ENCODE peak calls at places on chromosomes 12 and 14, in ten cellular contexts. Z is colonic mucosa, U is uterus, P is retinal pigment epithelial cell, N is Peyer's patch, S is lung, G is fibroblast of villous mesenchyme, F is pancreas, W is lower leg skin, T is brain microvascular endothelial cell. X is an unnamed sample.

GRCh38 chr14:84482256-84483071 is 1047.5 kb upstream of the FLRT2 start:
- DNase-seq in F (no peak), U (no peak), G (peak; percentile 39), P (peak; percentile 81), N (no peak), W (no peak), S (no peak), Z (no peak), T (peak; percentile 23), X (peak; percentile 84)

GRCh38 chr14:103404032-103404918 is 19.1 kb downstream of the MARK3 start:
- DNase-seq in G (peak; percentile 75), U (no peak), P (no peak), N (no peak), W (no peak), Z (no peak), S (peak; percentile 32), T (no peak), F (no peak), X (peak; percentile 69)

GRCh38 chr12:14567311-14568195 is at the start of gene PLBD1:
- DNase-seq in T (no peak), N (peak; percentile 19), P (no peak), W (peak; percentile 41), S (peak; percentile 82), Z (peak; percentile 72), U (peak; percentile 28), F (peak; percentile 90), G (peak; percentile 54), X (peak; percentile 19)

GRCh38 chr12:73383584-73384229 is 1111.5 kb downstream of the TRHDE start:
- DNase-seq in G (no peak), N (no peak), P (no peak), F (no peak), T (no peak), Z (no peak), W (no peak), U (no peak), S (no peak), X (no peak)

GRCh38 chr12:70045036-70045435 is 198.2 kb upstream of the CNOT2 start:
- DNase-seq in N (no peak), W (no peak), F (no peak), Z (peak; percentile 38), G (peak; percentile 1), P (peak; percentile 0), S (no peak), U (no peak), T (peak; percentile 27), X (peak; percentile 55)

GRCh38 chr14:20998674-20999366 is at the start of gene SLC39A2:
- DNase-seq in U (no peak), Z (peak; percentile 92), T (peak; percentile 72), S (peak; percentile 44), P (no peak), G (peak; percentile 71), W (peak; percentile 86), F (no peak), N (no peak), X (peak; percentile 92)

GRCh38 chr14:87869619-87870583 is 123.1 kb downstream of the GALC start:
- DNase-seq in T (no peak), Z (no peak), W (no peak), P (no peak), G (peak; percentile 52), F (no peak), S (no peak), U (peak; percentile 29), N (no peak), X (peak; percentile 14)

GRCh38 chr12:96828169-96828789 is 78.8 kb upstream of the NEDD1 start:
- DNase-seq in Z (no peak), T (no peak), G (no peak), U (no peak), W (no peak), F (no peak), P (no peak), S (no peak), N (no peak), X (no peak)

DNA sequence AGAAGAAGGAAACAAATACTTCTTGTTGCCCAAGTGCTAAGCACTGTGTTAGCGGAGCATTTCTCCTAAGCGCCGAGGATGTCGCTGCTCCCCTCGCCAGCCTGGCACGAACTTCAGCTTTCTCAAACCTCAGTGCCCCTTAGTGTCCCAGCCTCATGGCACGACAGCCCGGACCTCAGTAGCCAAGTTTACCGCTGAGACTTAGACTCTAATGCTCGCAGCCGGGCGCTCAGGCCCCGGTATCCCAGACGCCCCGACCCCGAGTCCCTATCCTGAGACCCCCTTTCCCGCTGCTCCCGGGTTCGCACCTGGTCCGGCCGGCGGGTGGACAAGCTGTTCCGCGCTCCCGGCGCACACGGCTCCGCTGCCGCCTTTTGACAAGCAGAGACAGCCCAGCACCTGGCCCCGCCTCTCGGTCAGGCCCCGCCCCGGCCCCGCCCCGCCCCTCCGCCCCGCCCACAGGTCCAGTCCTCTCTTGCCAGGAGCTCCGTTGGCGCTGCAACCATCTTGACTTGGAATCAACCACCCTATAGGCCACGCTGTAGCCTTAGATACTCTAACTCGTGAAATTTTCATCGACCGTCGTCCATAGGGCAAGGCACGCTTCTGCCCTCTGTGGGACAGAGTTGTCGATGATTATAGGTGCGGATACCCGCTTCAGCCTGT is at the start of gene VDR:
- DNase-seq in S (peak; percentile 78), W (peak; percentile 76), P (no peak), T (peak; percentile 61), G (peak; percentile 71), N (peak; percentile 72), U (peak; percentile 71), Z (peak; percentile 92), F (peak; percentile 89), X (peak; percentile 55)
- TF ChIP-seq CTCF in S (no peak), W (no peak), P (no peak), T (peak; percentile 44), G (peak; percentile 34), N (no peak), U (no peak), Z (no peak), F (no peak), X (peak; percentile 46)

DNA sequence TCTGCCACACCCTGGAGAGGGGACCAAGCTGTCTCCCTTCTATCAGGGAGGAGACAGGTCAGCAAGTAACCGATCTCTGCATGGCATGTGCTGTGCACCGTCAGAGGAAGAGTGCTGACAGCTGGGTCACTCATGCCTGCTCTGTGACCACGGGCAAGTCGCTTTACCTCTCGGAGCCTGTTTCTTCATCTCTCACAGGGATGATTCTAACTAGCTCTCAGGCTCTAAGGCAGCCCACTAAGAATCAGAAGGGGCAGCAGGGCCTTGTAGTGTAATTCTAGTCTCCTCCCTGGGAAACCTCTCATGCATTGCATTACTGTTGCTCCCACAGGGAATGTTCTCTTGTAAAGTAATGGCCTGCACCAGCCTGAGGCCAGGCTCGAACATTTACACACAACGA is 11.9 kb downstream of the CD9 start:
- DNase-seq in G (no peak), T (no peak), P (no peak), U (no peak), Z (no peak), N (no peak), S (no peak), W (no peak), F (no peak), X (no peak)
- H3K4me3 ChIP-seq in G (no peak overlapping the region), T (no peak overlapping the region), P (no peak overlapping the region), U (no peak overlapping the region), Z (no peak overlapping the region), N (no peak overlapping the region), S (no peak overlapping the region), W (no peak overlapping the region), F (no peak overlapping the region), X (no peak overlapping the region)

GRCh38 chr12:124751654-124752355 is 111.9 kb downstream of the SCARB1 start:
- DNase-seq in T (no peak), N (no peak), P (no peak), Z (no peak), S (no peak), W (no peak), G (no peak), F (no peak), U (no peak), X (no peak)

GRCh38 chr12:124750149-124750656 is 113.5 kb downstream of the SCARB1 start:
- DNase-seq in S (no peak), F (no peak), N (no peak), P (no peak), W (no peak), U (no peak), Z (no peak), G (no peak), T (no peak), X (no peak)

GRCh38 chr12:124752437-124753229 is 111.0 kb downstream of the SCARB1 start:
- DNase-seq in T (no peak), G (no peak), U (no peak), N (no peak), F (no peak), P (no peak), S (peak; percentile 50), W (no peak), Z (no peak), X (peak; percentile 74)

GRCh38 chr12:124749725-124750124 is 113.9 kb downstream of the SCARB1 start:
- DNase-seq in Z (no peak), N (no peak), F (no peak), G (no peak), T (no peak), U (no peak), W (no peak), P (no peak), S (no peak), X (no peak)

GRCh38 chr12:124750787-124751471 is 112.7 kb downstream of the SCARB1 start:
- DNase-seq in F (no peak), U (no peak), T (no peak), S (no peak), Z (no peak), P (no peak), W (no peak), G (no peak), N (no peak), X (no peak)
- TF ChIP-seq CTCF in F (no peak), U (no peak), T (peak; percentile 31), S (no peak), Z (no peak), P (peak; percentile 49), W (no peak), G (peak; percentile 24), N (no peak), X (peak; percentile 19)

GRCh38 chr14:36517242-36518030 is 2.6 kb downstream of the NKX2-1 start:
- DNase-seq in T (no peak), W (no peak), G (no peak), Z (no peak), N (no peak), U (no peak), F (peak; percentile 58), P (no peak), S (no peak), X (no peak)

GRCh38 chr14:36516719-36517241 is 3.3 kb downstream of the NKX2-1 start:
- DNase-seq in P (no peak), U (no peak), T (no peak), N (no peak), Z (no peak), W (no peak), S (no peak), F (no peak), G (no peak), X (no peak)

GRCh38 chr14:36519431-36520321 is at the start of gene NKX2-1:
- DNase-seq in U (no peak), P (no peak), G (no peak), Z (no peak), N (no peak), T (no peak), F (peak; percentile 55), W (no peak), S (peak; percentile 81), X (no peak)

GRCh38 chr14:36518586-36519430 is 1.2 kb downstream of the NKX2-1 start:
- DNase-seq in U (no peak), N (no peak), P (no peak), Z (no peak), W (no peak), T (no peak), S (no peak), G (no peak), F (no peak), X (no peak)

DNA sequence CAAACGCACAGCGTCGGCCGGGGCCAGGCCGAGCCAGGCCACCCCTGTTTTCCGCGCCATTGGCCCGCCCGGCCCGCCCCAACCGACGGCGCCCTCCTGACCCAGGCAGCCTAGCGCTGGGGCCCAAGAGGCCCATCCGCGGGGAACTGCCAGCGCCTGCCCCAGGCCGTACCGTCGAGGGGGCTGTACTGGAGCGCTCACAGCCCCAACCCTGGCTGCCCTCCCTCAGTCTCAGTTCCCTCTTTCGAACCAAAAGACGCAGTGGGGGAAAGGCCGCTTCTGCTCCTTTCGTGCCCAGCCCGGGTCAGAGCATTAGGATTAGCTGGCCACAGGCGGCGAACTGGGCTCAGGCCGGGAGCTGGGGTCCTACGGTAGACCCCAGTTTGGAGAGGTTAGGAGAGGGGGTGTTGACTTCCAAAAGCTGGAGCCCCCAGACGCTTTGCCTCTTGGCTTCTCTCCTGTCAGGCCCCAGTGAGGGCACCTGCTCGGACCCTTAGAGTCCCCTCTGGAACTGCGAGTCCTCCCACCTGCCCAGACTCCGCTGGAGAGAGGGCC is 1.9 kb downstream of the NKX2-1 start:
- DNase-seq in P (no peak), Z (no peak), W (no peak), F (no peak), N (no peak), T (no peak), S (no peak), G (no peak), U (no peak), X (no peak)
- H3K4me3 ChIP-seq in P (no peak overlapping the region), Z (no peak overlapping the region), W (no peak overlapping the region), F (no peak overlapping the region), N (no peak overlapping the region), T (no peak overlapping the region), S (peak overlapping the region; percentile 81), G (no peak overlapping the region), U (no peak overlapping the region), X (no peak overlapping the region)